ENCODE peak calls at places on chromosomes 6 and 20, in nine cellular contexts. One of them, this sample, is unnamed.
A peak's percentile ranks its signal among the peaks of the same experiment; 100 is the strongest.

GRCh38 chr20:53202781-53203180 is 230.6 kb downstream of the TSHZ2 start:
- DNase-seq in neural progenitor cell: no peak
- DNase-seq in bronchial epithelial cell: peak; percentile 22
- DNase-seq in fibroblast of lung: no peak
- DNase-seq in suprapubic skin: no peak
- DNase-seq in right lobe of liver: no peak
- DNase-seq in cardiac muscle cell: no peak
- DNase-seq in uterus: no peak
- DNase-seq in hepatocyte: no peak
- DNase-seq in this sample: no peak

GRCh38 chr6:116881236-116881635 is 4.2 kb downstream of the RFX6 start:
- DNase-seq in uterus: no peak
- DNase-seq in right lobe of liver: no peak
- DNase-seq in bronchial epithelial cell: peak; percentile 16
- DNase-seq in fibroblast of lung: peak; percentile 21
- DNase-seq in hepatocyte: peak; percentile 14
- DNase-seq in neural progenitor cell: no peak
- DNase-seq in cardiac muscle cell: no peak
- DNase-seq in suprapubic skin: no peak
- DNase-seq in this sample: no peak

GRCh38 chr6:144657691-144658090 is 372.6 kb downstream of the UTRN start:
- DNase-seq in neural progenitor cell: no peak
- DNase-seq in hepatocyte: no peak
- DNase-seq in cardiac muscle cell: peak; percentile 35
- DNase-seq in bronchial epithelial cell: peak; percentile 50
- DNase-seq in suprapubic skin: no peak
- DNase-seq in right lobe of liver: no peak
- DNase-seq in uterus: no peak
- DNase-seq in fibroblast of lung: no peak
- DNase-seq in this sample: no peak

GRCh38 chr20:44053046-44053445 is 133.9 kb downstream of the JPH2 start:
- DNase-seq in suprapubic skin: no peak
- DNase-seq in neural progenitor cell: no peak
- DNase-seq in right lobe of liver: no peak
- DNase-seq in hepatocyte: no peak
- DNase-seq in bronchial epithelial cell: no peak
- DNase-seq in cardiac muscle cell: no peak
- DNase-seq in fibroblast of lung: no peak
- DNase-seq in uterus: no peak
- DNase-seq in this sample: no peak

GRCh38 chr20:5171074-5171789 is 44.4 kb downstream of the CDS2 start:
- DNase-seq in uterus: peak; percentile 38
- DNase-seq in fibroblast of lung: no peak
- DNase-seq in cardiac muscle cell: peak; percentile 22
- DNase-seq in suprapubic skin: no peak
- DNase-seq in bronchial epithelial cell: no peak
- DNase-seq in right lobe of liver: no peak
- DNase-seq in neural progenitor cell: peak; percentile 64
- DNase-seq in hepatocyte: no peak
- DNase-seq in this sample: no peak

GRCh38 chr6:53544050-53544499 is 826 bp downstream of the GCLC start:
- DNase-seq in fibroblast of lung: no peak
- DNase-seq in neural progenitor cell: no peak
- DNase-seq in bronchial epithelial cell: no peak
- DNase-seq in hepatocyte: peak; percentile 37
- DNase-seq in right lobe of liver: no peak
- DNase-seq in cardiac muscle cell: no peak
- DNase-seq in suprapubic skin: no peak
- DNase-seq in uterus: no peak
- DNase-seq in this sample: no peak

GRCh38 chr6:1439349-1439748 is 50.0 kb downstream of the FOXF2 start:
- DNase-seq in suprapubic skin: no peak
- DNase-seq in neural progenitor cell: no peak
- DNase-seq in right lobe of liver: no peak
- DNase-seq in hepatocyte: no peak
- DNase-seq in bronchial epithelial cell: no peak
- DNase-seq in fibroblast of lung: no peak
- DNase-seq in uterus: no peak
- DNase-seq in cardiac muscle cell: peak; percentile 33
- DNase-seq in this sample: no peak

GRCh38 chr6:53938810-53939209 is 144.0 kb downstream of the LRRC1 start:
- DNase-seq in fibroblast of lung: peak; percentile 67
- DNase-seq in right lobe of liver: no peak
- DNase-seq in suprapubic skin: no peak
- DNase-seq in bronchial epithelial cell: no peak
- DNase-seq in uterus: no peak
- DNase-seq in hepatocyte: no peak
- DNase-seq in cardiac muscle cell: peak; percentile 21
- DNase-seq in neural progenitor cell: no peak
- DNase-seq in this sample: no peak

GRCh38 chr20:41049451-41049850 is 20.8 kb downstream of the TOP1 start:
- DNase-seq in suprapubic skin: no peak
- DNase-seq in cardiac muscle cell: no peak
- DNase-seq in neural progenitor cell: no peak
- DNase-seq in hepatocyte: no peak
- DNase-seq in bronchial epithelial cell: no peak
- DNase-seq in fibroblast of lung: no peak
- DNase-seq in right lobe of liver: no peak
- DNase-seq in uterus: no peak
- DNase-seq in this sample: no peak

GRCh38 chr6:107670792-107671199 is 153.3 kb downstream of the SCML4 start:
- DNase-seq in suprapubic skin: no peak
- DNase-seq in uterus: peak; percentile 35
- DNase-seq in hepatocyte: peak; percentile 30
- DNase-seq in cardiac muscle cell: peak; percentile 77
- DNase-seq in bronchial epithelial cell: no peak
- DNase-seq in fibroblast of lung: peak; percentile 54
- DNase-seq in neural progenitor cell: peak; percentile 30
- DNase-seq in right lobe of liver: peak; percentile 63
- DNase-seq in this sample: no peak

GRCh38 chr6:113011803-113012202 is 664.7 kb downstream of the RFPL4B start:
- DNase-seq in uterus: no peak
- DNase-seq in suprapubic skin: no peak
- DNase-seq in neural progenitor cell: no peak
- DNase-seq in fibroblast of lung: peak; percentile 91
- DNase-seq in right lobe of liver: no peak
- DNase-seq in bronchial epithelial cell: no peak
- DNase-seq in cardiac muscle cell: peak; percentile 82
- DNase-seq in hepatocyte: no peak
- DNase-seq in this sample: no peak

GRCh38 chr6:139800837-139801236 is 426.4 kb upstream of the CITED2 start:
- DNase-seq in bronchial epithelial cell: no peak
- DNase-seq in uterus: no peak
- DNase-seq in neural progenitor cell: no peak
- DNase-seq in hepatocyte: no peak
- DNase-seq in fibroblast of lung: no peak
- DNase-seq in cardiac muscle cell: no peak
- DNase-seq in suprapubic skin: no peak
- DNase-seq in right lobe of liver: no peak
- DNase-seq in this sample: no peak

GRCh38 chr20:32021091-32021490 is 10.9 kb downstream of the CCM2L start:
- DNase-seq in neural progenitor cell: no peak
- DNase-seq in bronchial epithelial cell: no peak
- DNase-seq in uterus: no peak
- DNase-seq in cardiac muscle cell: no peak
- DNase-seq in fibroblast of lung: no peak
- DNase-seq in right lobe of liver: no peak
- DNase-seq in suprapubic skin: no peak
- DNase-seq in hepatocyte: no peak
- DNase-seq in this sample: no peak

GRCh38 chr6:161141173-161141572 is 132.7 kb downstream of the AGPAT4 start:
- DNase-seq in uterus: no peak
- DNase-seq in fibroblast of lung: no peak
- DNase-seq in cardiac muscle cell: no peak
- DNase-seq in neural progenitor cell: no peak
- DNase-seq in right lobe of liver: no peak
- DNase-seq in hepatocyte: no peak
- DNase-seq in bronchial epithelial cell: no peak
- DNase-seq in suprapubic skin: no peak
- DNase-seq in this sample: no peak

GRCh38 chr20:25389858-25390537 is 637 bp downstream of the ABHD12 start:
- DNase-seq in fibroblast of lung: no peak
- DNase-seq in cardiac muscle cell: peak; percentile 17
- DNase-seq in hepatocyte: peak; percentile 63
- DNase-seq in bronchial epithelial cell: no peak
- DNase-seq in suprapubic skin: peak; percentile 76
- DNase-seq in uterus: peak; percentile 37
- DNase-seq in neural progenitor cell: peak; percentile 76
- DNase-seq in right lobe of liver: peak; percentile 67
- DNase-seq in this sample: no peak

GRCh38 chr20:346640-347316 is at the start of gene NRSN2:
- DNase-seq in hepatocyte: peak; percentile 88
- DNase-seq in cardiac muscle cell: peak; percentile 72
- DNase-seq in suprapubic skin: peak; percentile 72
- DNase-seq in bronchial epithelial cell: no peak
- DNase-seq in right lobe of liver: peak; percentile 54
- DNase-seq in neural progenitor cell: peak; percentile 86
- DNase-seq in fibroblast of lung: peak; percentile 68
- DNase-seq in uterus: peak; percentile 71
- DNase-seq in this sample: no peak

GRCh38 chr20:34705383-34706021 is 1.4 kb downstream of the TP53INP2 start:
- DNase-seq in uterus: no peak
- DNase-seq in right lobe of liver: peak; percentile 51
- DNase-seq in hepatocyte: peak; percentile 70
- DNase-seq in cardiac muscle cell: peak; percentile 16
- DNase-seq in neural progenitor cell: no peak
- DNase-seq in fibroblast of lung: peak; percentile 21
- DNase-seq in suprapubic skin: no peak
- DNase-seq in bronchial epithelial cell: peak; percentile 65
- DNase-seq in this sample: no peak

DNA sequence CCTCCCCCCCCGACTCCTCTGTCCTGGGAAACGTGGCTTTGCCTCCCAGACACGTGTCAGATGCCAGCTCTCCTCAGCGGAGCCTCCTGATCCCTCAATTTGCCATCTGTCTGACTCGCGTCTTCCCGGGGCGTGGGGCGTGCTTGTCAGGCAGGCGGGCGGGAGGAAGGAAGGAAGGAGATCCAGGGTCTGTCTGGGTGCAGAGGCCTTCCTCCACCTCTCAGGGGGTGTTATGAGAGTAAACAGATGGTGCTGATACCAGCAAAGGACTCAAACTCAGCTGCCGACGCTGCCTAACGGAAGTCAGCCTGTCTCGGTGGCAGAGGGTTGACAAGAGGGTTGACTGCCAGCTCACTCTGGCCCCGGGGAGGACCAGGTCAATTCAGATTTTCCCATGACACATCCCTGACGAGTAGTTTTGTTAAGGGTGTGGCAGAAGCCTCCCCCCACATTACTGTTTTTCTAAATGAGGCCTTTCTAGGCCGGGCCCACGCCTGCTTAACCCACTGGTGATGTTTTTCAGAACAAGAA is 17.0 kb downstream of the UQCC2 start:
- DNase-seq in uterus: no peak
- DNase-seq in neural progenitor cell: no peak
- DNase-seq in cardiac muscle cell: peak; percentile 46
- DNase-seq in suprapubic skin: peak; percentile 71
- DNase-seq in hepatocyte: peak; percentile 41
- DNase-seq in right lobe of liver: no peak
- DNase-seq in bronchial epithelial cell: peak; percentile 83
- DNase-seq in fibroblast of lung: peak; percentile 66
- DNase-seq in this sample: no peak
- TF ChIP-seq CTCF in uterus: no peak
- TF ChIP-seq CTCF in neural progenitor cell: no peak
- TF ChIP-seq CTCF in cardiac muscle cell: no peak
- TF ChIP-seq CTCF in suprapubic skin: no peak
- TF ChIP-seq CTCF in hepatocyte: no peak
- TF ChIP-seq CTCF in right lobe of liver: no peak
- TF ChIP-seq CTCF in bronchial epithelial cell: no peak
- TF ChIP-seq CTCF in fibroblast of lung: no peak
- TF ChIP-seq CTCF in this sample: no peak

DNA sequence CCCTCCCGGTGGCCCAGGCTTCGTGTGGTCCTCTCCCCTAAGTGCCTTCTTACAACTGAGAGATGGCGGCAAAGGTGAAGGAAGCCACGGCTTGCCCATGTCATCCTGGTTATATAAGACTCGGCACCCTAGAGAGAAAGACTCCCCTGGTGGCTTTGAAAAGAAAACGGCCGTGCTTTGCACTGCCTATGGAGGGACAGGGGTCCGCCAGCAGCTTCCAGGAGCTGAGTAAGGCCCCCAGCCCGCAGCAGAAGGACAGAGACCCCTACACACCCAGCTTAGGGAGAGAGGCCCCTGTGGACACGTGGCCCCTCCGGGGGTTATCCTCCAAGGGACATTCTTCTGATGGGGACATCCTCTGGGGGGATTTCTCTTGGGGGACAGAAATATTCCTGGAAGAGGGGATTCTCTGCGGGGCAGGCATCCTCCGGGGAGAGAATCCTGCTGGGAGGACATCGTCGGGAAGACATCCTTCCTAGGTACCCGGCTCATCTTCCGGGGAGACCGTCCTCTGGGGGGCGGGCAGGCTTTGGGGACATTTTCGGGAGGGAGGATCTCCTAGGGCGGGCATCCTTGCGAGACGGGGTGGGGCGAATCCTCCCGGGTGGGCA is 509 bp upstream of the OGFR start:
- DNase-seq in right lobe of liver: no peak
- DNase-seq in bronchial epithelial cell: no peak
- DNase-seq in cardiac muscle cell: no peak
- DNase-seq in suprapubic skin: no peak
- DNase-seq in uterus: no peak
- DNase-seq in neural progenitor cell: no peak
- DNase-seq in fibroblast of lung: no peak
- DNase-seq in hepatocyte: no peak
- DNase-seq in this sample: no peak
- H3K36me3 ChIP-seq in right lobe of liver: peaks cover 37% of the 10 kb centered on the region
- H3K36me3 ChIP-seq in bronchial epithelial cell: peaks cover 19% of the 10 kb centered on the region
- H3K36me3 ChIP-seq in cardiac muscle cell: peaks cover 21% of the 10 kb centered on the region
- H3K36me3 ChIP-seq in suprapubic skin: peaks cover 37% of the 10 kb centered on the region
- H3K36me3 ChIP-seq in uterus: no peaks in the 10 kb centered on the region
- H3K36me3 ChIP-seq in neural progenitor cell: no peaks in the 10 kb centered on the region
- H3K36me3 ChIP-seq in fibroblast of lung: peaks cover 26% of the 10 kb centered on the region
- H3K36me3 ChIP-seq in hepatocyte: no peaks in the 10 kb centered on the region
- H3K36me3 ChIP-seq in this sample: peaks cover 26% of the 10 kb centered on the region

GRCh38 chr6:96899019-96899418 is 1.3 kb upstream of the NDUFAF4 start:
- DNase-seq in bronchial epithelial cell: peak; percentile 64
- DNase-seq in cardiac muscle cell: peak; percentile 57
- DNase-seq in fibroblast of lung: peak; percentile 73
- DNase-seq in suprapubic skin: no peak
- DNase-seq in uterus: no peak
- DNase-seq in right lobe of liver: no peak
- DNase-seq in hepatocyte: peak; percentile 63
- DNase-seq in neural progenitor cell: peak; percentile 40
- DNase-seq in this sample: peak; percentile 4
- TF ChIP-seq CTCF in bronchial epithelial cell: peak; percentile 43
- TF ChIP-seq CTCF in cardiac muscle cell: peak; percentile 30
- TF ChIP-seq CTCF in fibroblast of lung: peak; percentile 61
- TF ChIP-seq CTCF in suprapubic skin: no peak
- TF ChIP-seq CTCF in uterus: peak; percentile 55
- TF ChIP-seq CTCF in right lobe of liver: peak; percentile 47
- TF ChIP-seq CTCF in hepatocyte: peak; percentile 72
- TF ChIP-seq CTCF in neural progenitor cell: peak; percentile 55
- TF ChIP-seq CTCF in this sample: peak; percentile 54

DNA sequence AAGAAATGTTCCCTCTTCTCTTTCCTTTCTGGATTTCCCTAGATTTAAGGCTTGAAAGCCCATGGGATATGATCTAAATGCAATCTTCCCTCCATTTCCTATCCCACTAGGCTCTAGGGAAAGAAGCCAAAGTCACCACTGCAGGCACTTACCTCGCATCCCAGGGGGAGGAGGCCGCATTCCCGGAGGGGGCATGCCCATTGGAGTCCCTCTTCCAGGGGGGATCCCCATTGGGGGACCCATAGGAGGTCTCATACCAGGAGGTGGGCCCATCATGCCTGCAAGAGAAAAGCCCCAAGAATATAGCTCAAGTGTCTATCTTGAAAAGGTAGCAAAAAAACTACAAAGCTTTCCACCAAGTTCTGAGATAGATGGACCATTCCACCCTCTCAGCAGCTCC is 8.1 kb downstream of the SNRPB start:
- DNase-seq in uterus: no peak
- DNase-seq in right lobe of liver: no peak
- DNase-seq in bronchial epithelial cell: no peak
- DNase-seq in cardiac muscle cell: no peak
- DNase-seq in hepatocyte: no peak
- DNase-seq in fibroblast of lung: no peak
- DNase-seq in suprapubic skin: no peak
- DNase-seq in neural progenitor cell: no peak
- DNase-seq in this sample: no peak
- H3K36me3 ChIP-seq in uterus: no peaks in the 10 kb centered on the region
- H3K36me3 ChIP-seq in right lobe of liver: peaks cover 77% of the 10 kb centered on the region
- H3K36me3 ChIP-seq in bronchial epithelial cell: peaks cover 38% of the 10 kb centered on the region
- H3K36me3 ChIP-seq in cardiac muscle cell: peaks cover 73% of the 10 kb centered on the region
- H3K36me3 ChIP-seq in hepatocyte: no peaks in the 10 kb centered on the region
- H3K36me3 ChIP-seq in fibroblast of lung: peaks cover 22% of the 10 kb centered on the region
- H3K36me3 ChIP-seq in suprapubic skin: peaks cover 84% of the 10 kb centered on the region
- H3K36me3 ChIP-seq in neural progenitor cell: peaks cover 54% of the 10 kb centered on the region
- H3K36me3 ChIP-seq in this sample: peaks cover 47% of the 10 kb centered on the region

This sample was measured in BJ.